ENCODE peak calls at places on chromosome 7, in nine cellular contexts. A is endothelial cell of umbilical vein, C is GM12891, H is stomach, O is sigmoid colon, N is transverse colon, L is GM12892, B is HCT116, X is suprapubic skin. R is an unnamed sample.

GRCh38 chr7:94621120-94621519 is 34.8 kb downstream of the SGCE start:
- DNase-seq in X (no peak), H (no peak), N (no peak), O (no peak), B (no peak), L (no peak), A (no peak), C (no peak), R (no peak)

GRCh38 chr7:23347682-23348180 is 48.6 kb downstream of the MALSU1 start:
- DNase-seq in H (no peak), A (peak; percentile 88), B (peak; percentile 59), O (no peak), N (no peak), C (no peak), X (no peak), L (no peak), R (no peak)

GRCh38 chr7:28291559-28291958 is 111.0 kb upstream of the JAZF1 start:
- DNase-seq in L (no peak), O (no peak), N (no peak), B (no peak), A (no peak), H (no peak), C (no peak), X (no peak), R (no peak)

GRCh38 chr7:150903627-150904026 is 51.3 kb downstream of the AOC1 start:
- DNase-seq in C (no peak), X (no peak), L (no peak), A (peak; percentile 86), H (peak; percentile 65), O (peak; percentile 92), N (peak; percentile 82), B (no peak), R (no peak)

GRCh38 chr7:22983257-22983855 is 30.6 kb downstream of the HYCC1 start:
- DNase-seq in L (no peak), B (no peak), X (no peak), N (no peak), C (no peak), H (no peak), O (no peak), A (no peak), R (no peak)

GRCh38 chr7:44222074-44222473 is 21.3 kb downstream of the YKT6 start:
- DNase-seq in N (no peak), A (no peak), H (no peak), C (no peak), L (no peak), X (no peak), B (no peak), O (peak; percentile 41), R (no peak)

GRCh38 chr7:39353615-39354376 is 212.4 kb upstream of the YAE1 start:
- DNase-seq in X (no peak), N (peak; percentile 10), H (peak; percentile 62), B (no peak), C (no peak), L (no peak), A (peak; percentile 37), O (peak; percentile 76), R (no peak)

GRCh38 chr7:92778972-92779371 is 57.4 kb downstream of the CDK6 start:
- DNase-seq in C (no peak), L (no peak), N (peak; percentile 30), B (no peak), O (peak; percentile 85), A (no peak), X (peak; percentile 77), H (no peak), R (no peak)

GRCh38 chr7:121081327-121081936 is 92.9 kb downstream of the CPED1 start:
- DNase-seq in X (no peak), N (no peak), C (no peak), A (peak; percentile 77), B (peak; percentile 44), H (no peak), L (no peak), O (no peak), R (no peak)

GRCh38 chr7:121079425-121080169 is 91.1 kb downstream of the CPED1 start:
- DNase-seq in X (no peak), L (no peak), H (no peak), O (no peak), A (no peak), N (no peak), B (no peak), C (no peak), R (no peak)

GRCh38 chr7:121080913-121081326 is 92.4 kb downstream of the CPED1 start:
- DNase-seq in N (no peak), O (no peak), A (no peak), X (no peak), L (no peak), C (no peak), B (no peak), H (no peak), R (no peak)

GRCh38 chr7:121078701-121079227 is 90.3 kb downstream of the CPED1 start:
- DNase-seq in N (no peak), X (no peak), C (no peak), O (no peak), H (no peak), L (no peak), B (no peak), A (no peak), R (no peak)

GRCh38 chr7:121080257-121080912 is 91.9 kb downstream of the CPED1 start:
- DNase-seq in L (no peak), O (no peak), A (no peak), N (no peak), B (no peak), X (no peak), H (no peak), C (no peak), R (no peak)
- TF ChIP-seq POLR2AphosphoS5 in L (no peak), O (no peak), A (no peak), N (no peak), B (no peak), X (no peak), H (no peak), C (no peak), R (no peak)

GRCh38 chr7:50341709-50342108 is 37.2 kb downstream of the IKZF1 start:
- DNase-seq in H (no peak), O (no peak), C (no peak), X (no peak), A (no peak), L (no peak), N (no peak), B (no peak), R (no peak)
- TF ChIP-seq POLR2AphosphoS5 in H (no peak), O (no peak), C (no peak), X (no peak), A (no peak), L (no peak), N (no peak), B (no peak), R (no peak)

GRCh38 chr7:87151701-87152111 is 547 bp upstream of the DMTF1 start:
- DNase-seq in B (no peak), C (no peak), L (no peak), H (no peak), A (no peak), O (no peak), X (no peak), N (no peak), R (no peak)

GRCh38 chr7:87152112-87152896 is at the start of gene DMTF1:
- DNase-seq in C (peak; percentile 80), N (peak; percentile 95), A (peak; percentile 96), O (peak; percentile 98), H (peak; percentile 94), L (peak; percentile 79), X (peak; percentile 98), B (peak; percentile 89), R (no peak)

GRCh38 chr7:87154569-87154968 is 2.3 kb downstream of the DMTF1 start:
- DNase-seq in O (no peak), H (no peak), B (no peak), X (no peak), C (no peak), L (no peak), A (no peak), N (no peak), R (no peak)

GRCh38 chr7:87154166-87154565 is 1.9 kb downstream of the DMTF1 start:
- DNase-seq in X (no peak), L (no peak), N (no peak), A (no peak), B (no peak), C (no peak), O (no peak), H (no peak), R (no peak)

DNA sequence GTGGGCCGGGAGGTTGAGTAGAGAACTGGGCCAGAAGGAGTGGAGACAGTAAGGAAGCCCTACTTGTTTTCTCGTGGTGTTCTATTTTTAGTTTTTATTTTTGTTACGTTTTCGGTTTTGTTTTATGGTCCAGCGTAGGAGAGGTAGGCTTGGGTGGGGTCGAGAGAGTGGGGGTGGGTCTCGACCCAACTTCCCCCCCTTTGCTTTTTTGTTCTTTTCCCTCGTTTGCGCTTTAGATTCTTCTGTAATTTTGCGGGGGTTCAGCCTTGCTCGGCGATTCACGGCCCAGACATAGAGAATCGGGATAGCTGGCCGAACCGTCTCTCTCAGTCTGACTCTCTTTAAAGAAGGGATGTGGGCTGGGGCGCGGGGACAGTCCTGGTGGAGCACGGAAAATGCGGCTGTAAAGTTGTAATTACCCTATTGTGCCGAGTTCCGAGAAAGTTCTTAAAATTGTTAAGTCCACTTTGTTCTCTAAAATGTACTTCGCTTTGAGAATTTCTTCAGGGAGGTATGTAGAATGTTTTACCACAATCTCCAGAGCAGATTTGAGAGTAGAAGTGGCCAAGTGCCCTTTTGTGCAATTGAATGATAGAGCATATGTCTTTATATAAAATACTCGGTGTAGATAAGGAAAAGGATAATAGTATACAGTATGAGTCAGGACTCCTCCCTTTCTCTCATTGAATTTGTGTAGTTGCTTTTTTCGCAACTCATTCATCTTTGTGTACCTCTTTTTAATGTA is 816 bp downstream of the DMTF1 start:
- DNase-seq in X (peak; percentile 65), O (peak; percentile 68), L (no peak), A (peak; percentile 58), B (no peak), C (no peak), H (peak; percentile 33), N (peak; percentile 33), R (no peak)
- TF ChIP-seq POLR2AphosphoS5 in X (no peak), O (no peak), L (no peak), A (no peak), B (no peak), C (no peak), H (no peak), N (peak; percentile 42), R (no peak)

GRCh38 chr7:30741289-30741688 is 10.6 kb upstream of the INMT start:
- DNase-seq in B (no peak), N (no peak), H (no peak), X (no peak), C (no peak), A (no peak), O (no peak), L (no peak), R (no peak)

GRCh38 chr7:30743371-30744074 is 8.4 kb upstream of the INMT start:
- DNase-seq in N (no peak), A (no peak), C (no peak), O (no peak), B (no peak), H (no peak), L (no peak), X (no peak), R (no peak)

GRCh38 chr7:30738026-30738915 is 13.7 kb upstream of the INMT start:
- DNase-seq in X (no peak), B (no peak), L (no peak), C (no peak), A (no peak), O (no peak), H (no peak), N (no peak), R (no peak)

GRCh38 chr7:30739691-30740090 is 12.2 kb upstream of the INMT start:
- DNase-seq in L (no peak), C (no peak), N (no peak), O (no peak), X (no peak), A (no peak), H (no peak), B (no peak), R (no peak)

GRCh38 chr7:30740417-30741181 is 11.3 kb upstream of the INMT start:
- DNase-seq in L (peak; percentile 85), X (no peak), H (peak; percentile 82), O (peak; percentile 83), B (peak; percentile 23), C (peak; percentile 86), N (peak; percentile 83), A (peak; percentile 58), R (no peak)
- TF ChIP-seq POLR2AphosphoS5 in L (no peak), X (no peak), H (no peak), O (peak; percentile 10), B (no peak), C (no peak), N (no peak), A (no peak), R (no peak)

R was measured in vagina.